ENCODE peak calls at places on chromosomes 2 and 18, in seven cellular contexts. Q is activated T-cell treated with anti-CD3 and anti-CD28 coated beads, Interleukin-2, amount 50 U/mL, for 72 hours; L is pancreas; M is lower lobe of right lung; J is body of pancreas; O is CD4-positive, CD25-positive, alpha-beta regulatory T cell; V is T-cell. H is an unnamed sample.
A peak's percentile ranks its signal among the peaks of the same experiment; 100 is the strongest.

GRCh38 chr18:2881490-2882195 is 34.8 kb downstream of the EMILIN2 start:
- ATAC-seq in Q (peak; percentile 65), L (peak; percentile 52), M (peak; percentile 52), J (peak; percentile 38), O (no peak), V (peak; percentile 45), H (peak; percentile 69)

GRCh38 chr2:206502729-206503128 is 59.4 kb downstream of the ADAM23 start:
- ATAC-seq in Q (no peak), L (no peak), M (no peak), J (no peak), O (no peak), V (no peak), H (no peak)

GRCh38 chr2:238401539-238401938 is 25.2 kb upstream of the ASB1 start:
- ATAC-seq in Q (no peak), L (no peak), M (no peak), J (no peak), O (no peak), V (no peak), H (no peak)

GRCh38 chr2:28430790-28431418 is 38.2 kb downstream of the FOSL2 start:
- ATAC-seq in Q (peak; percentile 14), L (no peak), M (no peak), J (no peak), O (no peak), V (no peak), H (no peak)

GRCh38 chr2:110866036-110866435 is 133.7 kb downstream of the ACOXL start:
- ATAC-seq in Q (peak; percentile 32), L (no peak), M (no peak), J (no peak), O (no peak), V (no peak), H (peak; percentile 38)

GRCh38 chr18:76491801-76492668 is 3.0 kb downstream of the ZNF516 start:
- ATAC-seq in Q (peak; percentile 18), L (peak; percentile 33), M (peak; percentile 39), J (peak; percentile 38), O (no peak), V (no peak), H (peak; percentile 25)

GRCh38 chr2:73385486-73386341 is at the start of gene ALMS1:
- ATAC-seq in Q (peak; percentile 90), L (peak; percentile 98), M (peak; percentile 99), J (peak; percentile 95), O (peak; percentile 93), V (peak; percentile 89), H (peak; percentile 94)

GRCh38 chr2:161983010-161983651 is 90.9 kb downstream of the DPP4 start:
- ATAC-seq in Q (peak; percentile 29), L (no peak), M (no peak), J (no peak), O (no peak), V (no peak), H (no peak)

GRCh38 chr2:45458909-45459563 is 152.0 kb downstream of the SRBD1 start:
- ATAC-seq in Q (no peak), L (peak; percentile 97), M (peak; percentile 88), J (peak; percentile 99), O (no peak), V (no peak), H (no peak)

GRCh38 chr2:28620371-28620793 is 124.5 kb downstream of the PLB1 start:
- ATAC-seq in Q (no peak), L (no peak), M (no peak), J (no peak), O (no peak), V (no peak), H (no peak)